ENCODE peak calls at places on chromosome 1, in four cellular contexts. B, Q, G and E are unnamed samples.

GRCh38 chr1:230112131-230112701 is 45.2 kb downstream of the GALNT2 start:
- DNase-seq in B (peak; percentile 41), Q (no peak), G (no peak), E (no peak)

GRCh38 chr1:56436338-56436695 is 143.0 kb downstream of the PLPP3 start:
- DNase-seq in B (no peak), Q (no peak), G (no peak), E (no peak)

GRCh38 chr1:213613549-213613948 is 374.2 kb upstream of the PROX1 start:
- DNase-seq in B (no peak), Q (no peak), G (no peak), E (peak; percentile 20)

GRCh38 chr1:94017155-94017829 is 103.7 kb downstream of the ABCA4 start:
- DNase-seq in B (no peak), Q (no peak), G (no peak), E (no peak)

GRCh38 chr1:154969741-154970452 is 650 bp downstream of the SHC1 start:
- DNase-seq in B (no peak), Q (no peak), G (no peak), E (no peak)

GRCh38 chr1:50155564-50155963 is 46.8 kb downstream of the ELAVL4 start:
- DNase-seq in B (no peak), Q (no peak), G (no peak), E (no peak)

GRCh38 chr1:7403265-7404045 is 367.6 kb upstream of the VAMP3 start:
- DNase-seq in B (no peak), Q (no peak), G (peak; percentile 59), E (no peak)

GRCh38 chr1:29473167-29473855 is 237.0 kb downstream of the PTPRU start:
- DNase-seq in B (no peak), Q (no peak), G (no peak), E (no peak)

GRCh38 chr1:25973610-25974355 is 24.1 kb downstream of the PAFAH2 start:
- DNase-seq in B (no peak), Q (no peak), G (no peak), E (no peak)

GRCh38 chr1:46027788-46028573 is 104.4 kb downstream of the PIK3R3 start:
- DNase-seq in B (no peak), Q (no peak), G (no peak), E (no peak)

GRCh38 chr1:26164036-26164927 is 4.5 kb downstream of the C1orf232 start:
- DNase-seq in B (peak; percentile 79), Q (peak; percentile 77), G (no peak), E (no peak)

GRCh38 chr1:66445492-66446181 is 88.3 kb upstream of the SGIP1 start:
- DNase-seq in B (no peak), Q (no peak), G (peak; percentile 68), E (no peak)

GRCh38 chr1:229102741-229103480 is 168.0 kb upstream of the RAB4A start:
- DNase-seq in B (no peak), Q (peak; percentile 48), G (no peak), E (no peak)

GRCh38 chr1:119626841-119627240 is 21.2 kb downstream of the ZNF697 start:
- DNase-seq in B (no peak), Q (no peak), G (no peak), E (no peak)

GRCh38 chr1:36276688-36277087 is 29.5 kb upstream of the SH3D21 start:
- DNase-seq in B (no peak), Q (no peak), G (no peak), E (no peak)

GRCh38 chr1:58823481-58824010 is 39.7 kb upstream of the JUN start:
- DNase-seq in B (peak; percentile 12), Q (no peak), G (no peak), E (no peak)

GRCh38 chr1:119116725-119117124 is 23.7 kb downstream of the WARS2 start:
- DNase-seq in B (no peak), Q (no peak), G (no peak), E (no peak)

GRCh38 chr1:24990796-24991195 is 60.7 kb upstream of the RUNX3 start:
- DNase-seq in B (no peak), Q (no peak), G (no peak), E (no peak)

GRCh38 chr1:2541619-2542246 is 11.7 kb upstream of the HES5 start:
- DNase-seq in B (peak; percentile 79), Q (no peak), G (no peak), E (no peak)

GRCh38 chr1:232009741-232010140 is 383.2 kb downstream of the DISC1 start:
- DNase-seq in B (no peak), Q (no peak), G (no peak), E (no peak)

GRCh38 chr1:181504294-181505115 is 21.2 kb downstream of the CACNA1E start:
- DNase-seq in B (peak; percentile 69), Q (peak; percentile 52), G (peak; percentile 74), E (peak; percentile 48)

GRCh38 chr1:24540906-24541710 is 14.8 kb upstream of the NCMAP start:
- DNase-seq in B (no peak), Q (no peak), G (no peak), E (peak; percentile 91)

GRCh38 chr1:95118019-95118499 is 904 bp downstream of the TLCD4 start:
- DNase-seq in B (peak; percentile 31), Q (no peak), G (no peak), E (no peak)

GRCh38 chr1:81876901-81877750 is 76.4 kb downstream of the ADGRL2 start:
- DNase-seq in B (no peak), Q (no peak), G (no peak), E (no peak)

GRCh38 chr1:917466-918091 is 6.1 kb upstream of the SAMD11 start:
- DNase-seq in B (no peak), Q (no peak), G (no peak), E (no peak)

GRCh38 chr1:218600968-218601367 is 255.8 kb downstream of the TGFB2 start:
- DNase-seq in B (no peak), Q (no peak), G (no peak), E (no peak)

GRCh38 chr1:157992031-157992568 is 1.3 kb upstream of the KIRREL1 start:
- DNase-seq in B (peak; percentile 67), Q (peak; percentile 77), G (no peak), E (peak; percentile 13)

GRCh38 chr1:212797681-212798080 is 6.0 kb downstream of the TATDN3 start:
- DNase-seq in B (no peak), Q (no peak), G (no peak), E (no peak)

GRCh38 chr1:19169642-19170041 is 40.4 kb downstream of the UBR4 start:
- DNase-seq in B (no peak), Q (no peak), G (peak; percentile 55), E (no peak)

GRCh38 chr1:232629250-232630046 is 485 bp downstream of the SIPA1L2 start:
- DNase-seq in B (no peak), Q (peak; percentile 60), G (no peak), E (no peak)

GRCh38 chr1:67211589-67212563 is 45.6 kb downstream of the IL23R start:
- DNase-seq in B (no peak), Q (peak; percentile 28), G (no peak), E (peak; percentile 13)

GRCh38 chr1:16243408-16243690 is 6.4 kb upstream of the CPLANE2 start:
- DNase-seq in B (no peak), Q (no peak), G (no peak), E (no peak)

GRCh38 chr1:160221089-160221488 is 15.9 kb downstream of the PEA15 start:
- DNase-seq in B (no peak), Q (no peak), G (no peak), E (no peak)

GRCh38 chr1:67752306-67752705 is 67.3 kb downstream of the GADD45A start:
- DNase-seq in B (no peak), Q (no peak), G (no peak), E (no peak)

GRCh38 chr1:214135886-214136285 is 145.1 kb upstream of the SMYD2 start:
- DNase-seq in B (no peak), Q (peak; percentile 19), G (no peak), E (no peak)

GRCh38 chr1:29974345-29974744 is 738.0 kb downstream of the PTPRU start:
- DNase-seq in B (no peak), Q (no peak), G (no peak), E (peak; percentile 4)

GRCh38 chr1:10575616-10576015 is 100.9 kb downstream of the PEX14 start:
- DNase-seq in B (no peak), Q (no peak), G (no peak), E (no peak)
- TF ChIP-seq ATF2 in B (no peak), Q (no peak), G (no peak), E (no peak)

DNA sequence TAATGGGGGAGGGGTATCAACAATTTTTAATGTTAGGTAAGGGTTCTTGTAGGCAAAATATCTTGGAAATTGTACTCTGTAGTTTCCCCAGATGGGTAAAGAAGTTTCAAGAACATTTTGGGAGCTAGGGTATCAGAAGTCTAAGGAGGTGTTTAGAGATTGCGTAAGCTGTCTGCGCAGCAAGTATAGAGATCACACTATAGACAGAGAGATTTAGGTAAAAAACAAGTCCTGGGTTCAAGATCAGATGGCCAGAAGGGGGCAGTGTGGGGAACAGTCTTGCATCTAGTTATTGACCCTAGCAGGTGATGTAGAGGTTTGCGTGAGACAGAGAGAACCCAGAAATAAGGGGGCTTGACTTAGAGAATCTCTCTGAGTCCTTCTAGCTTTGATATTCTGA is 80.8 kb downstream of the S1PR1 start:
- DNase-seq in B (no peak), Q (peak; percentile 32), G (no peak), E (no peak)
- TF ChIP-seq ESRRA in B (no peak), Q (no peak), G (no peak), E (no peak)

DNA sequence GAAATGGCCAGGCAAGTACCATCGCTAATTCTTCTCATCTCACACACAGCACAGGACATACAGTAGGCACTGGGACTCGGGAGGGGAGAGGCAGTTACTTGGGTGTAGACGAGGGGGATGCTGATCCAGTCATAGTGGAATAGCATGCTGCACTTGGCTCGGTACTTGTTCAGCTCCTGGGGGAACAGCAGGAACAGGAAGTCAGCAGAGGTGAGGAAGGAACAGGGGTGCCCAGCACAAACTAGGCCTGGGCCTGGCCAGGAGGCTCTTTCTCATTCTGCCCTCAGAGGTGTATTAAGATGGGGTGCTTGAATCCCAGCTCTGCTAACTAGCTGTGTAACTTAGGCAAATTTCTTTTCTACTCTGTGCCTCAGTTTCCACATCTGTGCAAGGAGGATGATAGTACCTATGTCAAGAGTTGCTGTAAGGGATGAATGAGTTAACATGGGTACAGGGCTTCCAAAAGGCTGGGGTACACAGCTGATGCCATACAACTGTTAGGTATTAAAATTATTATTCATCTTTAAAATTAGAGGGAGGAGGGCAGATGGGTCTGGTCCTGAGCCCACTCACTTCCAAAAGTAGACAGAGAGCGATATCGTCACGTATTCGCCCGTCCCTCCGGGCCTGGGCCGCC is 2.4 kb downstream of the BEST4 start:
- DNase-seq in B (no peak), Q (no peak), G (no peak), E (no peak)
- TF ChIP-seq ATF2 in B (no peak), Q (no peak), G (no peak), E (no peak)

DNA sequence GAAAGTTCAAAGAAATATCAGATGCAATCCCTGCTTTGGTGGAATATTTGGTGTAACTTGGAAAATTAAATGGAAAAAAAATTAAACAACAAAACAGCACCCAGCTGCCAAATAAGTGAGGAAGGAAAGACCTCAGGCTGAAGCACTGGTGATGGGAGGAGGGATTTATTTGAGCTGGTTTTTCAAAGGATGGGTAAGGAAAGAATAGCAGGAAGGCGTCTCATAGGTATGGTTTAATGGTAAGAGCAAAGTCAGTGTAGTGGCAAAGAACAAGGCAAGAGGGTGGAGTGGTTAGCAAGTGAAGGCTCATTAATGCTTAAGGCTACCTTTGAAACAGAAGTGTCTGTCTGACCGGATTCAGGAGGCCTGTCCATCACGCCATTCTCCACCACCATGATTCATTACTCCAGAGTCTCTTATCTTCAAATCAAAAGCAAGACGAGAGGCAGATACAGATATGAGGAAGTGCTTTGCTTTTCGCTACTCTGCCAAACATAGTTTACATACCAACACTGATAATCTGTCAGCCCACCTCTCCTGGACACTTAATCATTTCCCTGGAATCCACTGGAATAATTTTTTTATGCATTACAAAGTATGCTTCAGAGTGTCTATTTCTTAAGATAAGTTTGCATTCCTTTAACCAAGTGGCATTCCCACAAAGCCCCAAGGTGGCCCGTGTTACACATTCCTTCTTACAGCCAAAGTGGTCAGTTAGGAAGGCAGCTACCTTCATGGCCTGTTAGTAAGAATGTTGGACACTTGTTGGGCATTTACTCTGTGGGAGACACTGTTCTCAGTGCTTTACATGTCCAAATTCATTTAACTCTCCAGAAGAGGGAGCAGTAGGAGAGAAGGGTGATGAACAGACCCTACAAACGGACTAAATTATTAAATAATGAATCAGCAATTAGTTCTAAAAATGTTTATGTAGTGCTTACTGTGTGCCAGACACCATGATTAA is 146.6 kb downstream of the ROR1 start:
- DNase-seq in B (no peak), Q (no peak), G (no peak), E (no peak)
- TF ChIP-seq ESRRA in B (no peak), Q (no peak), G (no peak), E (no peak)